ENCODE peak calls at places on chromosomes 1 and 21, in six cellular contexts. A, N, O, C, Z and Y are unnamed samples.

GRCh38 chr21:38175321-38175720 is 81.5 kb upstream of the KCNJ15 start:
- DNase-seq in A (no peak), N (no peak), O (no peak), C (no peak), Z (no peak), Y (no peak)

GRCh38 chr1:23029337-23029736 is 10.1 kb downstream of the KDM1A start:
- DNase-seq in A (no peak), N (no peak), O (no peak), C (no peak), Z (no peak), Y (no peak)

GRCh38 chr21:44694776-44695175 is 2.2 kb upstream of the KRTAP10-12 start:
- DNase-seq in A (no peak), N (peak; percentile 48), O (no peak), C (no peak), Z (peak; percentile 17), Y (no peak)

GRCh38 chr1:4512622-4513021 is 141.8 kb upstream of the AJAP1 start:
- DNase-seq in A (no peak), N (no peak), O (no peak), C (no peak), Z (peak; percentile 72), Y (no peak)

GRCh38 chr1:228370941-228371740 is 35.5 kb downstream of the TRIM11 start:
- DNase-seq in A (no peak), N (peak; percentile 64), O (peak; percentile 81), C (no peak), Z (peak; percentile 58), Y (no peak)

GRCh38 chr1:167612986-167613385 is 17.0 kb upstream of the RCSD1 start:
- DNase-seq in A (no peak), N (no peak), O (no peak), C (no peak), Z (no peak), Y (no peak)

GRCh38 chr1:183417691-183418491 is at the start of gene NMNAT2:
- DNase-seq in A (no peak), N (peak; percentile 63), O (peak; percentile 50), C (no peak), Z (peak; percentile 78), Y (no peak)

GRCh38 chr1:197955486-197956394 is 38.6 kb downstream of the LHX9 start:
- DNase-seq in A (no peak), N (no peak), O (no peak), C (no peak), Z (no peak), Y (no peak)

GRCh38 chr1:245810789-245811337 is 656.1 kb downstream of the KIF26B start:
- DNase-seq in A (no peak), N (no peak), O (no peak), C (no peak), Z (no peak), Y (no peak)

GRCh38 chr1:102732927-102733326 is 375.4 kb downstream of the COL11A1 start:
- DNase-seq in A (no peak), N (no peak), O (no peak), C (no peak), Z (no peak), Y (no peak)

GRCh38 chr1:188668083-188668482 is 1809.6 kb downstream of the BRINP3 start:
- DNase-seq in A (no peak), N (no peak), O (no peak), C (no peak), Z (no peak), Y (no peak)

GRCh38 chr1:216034506-216034905 is 388.7 kb downstream of the USH2A start:
- DNase-seq in A (no peak), N (no peak), O (no peak), C (no peak), Z (no peak), Y (no peak)

GRCh38 chr1:101317590-101317989 is 80.8 kb downstream of the S1PR1 start:
- DNase-seq in A (no peak), N (no peak), O (no peak), C (no peak), Z (no peak), Y (no peak)

GRCh38 chr1:188499690-188500089 is 1670.9 kb downstream of the PLA2G4A start:
- DNase-seq in A (no peak), N (no peak), O (no peak), C (no peak), Z (no peak), Y (no peak)

GRCh38 chr1:168443899-168444298 is 99.9 kb downstream of the XCL2 start:
- DNase-seq in A (no peak), N (no peak), O (no peak), C (no peak), Z (no peak), Y (no peak)

GRCh38 chr1:24702511-24703293 is 42.5 kb upstream of the CLIC4 start:
- DNase-seq in A (no peak), N (no peak), O (no peak), C (no peak), Z (no peak), Y (no peak)

GRCh38 chr1:24966724-24967346 is 36.8 kb upstream of the RUNX3 start:
- DNase-seq in A (no peak), N (no peak), O (peak; percentile 40), C (no peak), Z (no peak), Y (peak; percentile 79)

GRCh38 chr1:205339197-205339702 is 17.5 kb downstream of the KLHDC8A start:
- DNase-seq in A (no peak), N (no peak), O (no peak), C (no peak), Z (no peak), Y (no peak)

GRCh38 chr1:3564921-3565831 is 46.1 kb downstream of the MEGF6 start:
- DNase-seq in A (no peak), N (no peak), O (no peak), C (no peak), Z (no peak), Y (peak; percentile 38)

GRCh38 chr1:41847733-41848132 is 71.0 kb downstream of the HIVEP3 start:
- DNase-seq in A (no peak), N (no peak), O (no peak), C (no peak), Z (no peak), Y (no peak)

GRCh38 chr1:221725683-221726330 is 16.1 kb downstream of the DUSP10 start:
- DNase-seq in A (no peak), N (no peak), O (no peak), C (no peak), Z (no peak), Y (no peak)

GRCh38 chr1:210626341-210626740 is 297.6 kb downstream of the HHAT start:
- DNase-seq in A (no peak), N (no peak), O (no peak), C (no peak), Z (no peak), Y (no peak)

GRCh38 chr1:183877321-183877720 is 72.4 kb downstream of the RGL1 start:
- DNase-seq in A (no peak), N (peak; percentile 68), O (peak; percentile 54), C (no peak), Z (peak; percentile 92), Y (no peak)

GRCh38 chr1:223179280-223179679 is 36.2 kb upstream of the TLR5 start:
- DNase-seq in A (no peak), N (no peak), O (no peak), C (no peak), Z (no peak), Y (no peak)

GRCh38 chr1:184473176-184473966 is 86.5 kb downstream of the C1orf21 start:
- DNase-seq in A (no peak), N (no peak), O (no peak), C (no peak), Z (no peak), Y (no peak)

GRCh38 chr1:190067592-190067991 is 410.1 kb downstream of the BRINP3 start:
- DNase-seq in A (no peak), N (no peak), O (no peak), C (no peak), Z (no peak), Y (no peak)

DNA sequence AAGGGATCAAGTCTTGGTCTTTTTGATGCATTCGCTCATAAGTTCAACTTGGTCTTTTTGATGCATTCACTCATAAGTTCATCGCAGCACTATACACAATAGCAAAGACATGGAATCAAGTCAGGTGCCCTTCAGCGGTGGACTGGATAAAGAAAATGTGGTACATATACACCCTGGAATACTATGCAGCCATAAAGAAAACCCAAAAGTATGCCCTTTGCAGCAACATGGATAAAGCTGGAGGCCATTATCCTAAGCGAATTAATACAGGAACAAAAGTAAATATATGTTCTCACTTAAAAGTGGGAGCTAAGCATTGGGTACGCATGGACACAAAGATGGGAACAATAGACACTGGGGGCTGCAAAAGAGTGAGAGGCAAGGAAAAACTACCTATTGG is 29.8 kb upstream of the FOXE3 start:
- DNase-seq in A (no peak), N (no peak), O (no peak), C (no peak), Z (no peak), Y (no peak)
- H3K4me3 ChIP-seq in A (no peak overlapping the region), N (no peak overlapping the region), O (no peak overlapping the region), C (no peak overlapping the region), Z (no peak overlapping the region), Y (no peak overlapping the region)

DNA sequence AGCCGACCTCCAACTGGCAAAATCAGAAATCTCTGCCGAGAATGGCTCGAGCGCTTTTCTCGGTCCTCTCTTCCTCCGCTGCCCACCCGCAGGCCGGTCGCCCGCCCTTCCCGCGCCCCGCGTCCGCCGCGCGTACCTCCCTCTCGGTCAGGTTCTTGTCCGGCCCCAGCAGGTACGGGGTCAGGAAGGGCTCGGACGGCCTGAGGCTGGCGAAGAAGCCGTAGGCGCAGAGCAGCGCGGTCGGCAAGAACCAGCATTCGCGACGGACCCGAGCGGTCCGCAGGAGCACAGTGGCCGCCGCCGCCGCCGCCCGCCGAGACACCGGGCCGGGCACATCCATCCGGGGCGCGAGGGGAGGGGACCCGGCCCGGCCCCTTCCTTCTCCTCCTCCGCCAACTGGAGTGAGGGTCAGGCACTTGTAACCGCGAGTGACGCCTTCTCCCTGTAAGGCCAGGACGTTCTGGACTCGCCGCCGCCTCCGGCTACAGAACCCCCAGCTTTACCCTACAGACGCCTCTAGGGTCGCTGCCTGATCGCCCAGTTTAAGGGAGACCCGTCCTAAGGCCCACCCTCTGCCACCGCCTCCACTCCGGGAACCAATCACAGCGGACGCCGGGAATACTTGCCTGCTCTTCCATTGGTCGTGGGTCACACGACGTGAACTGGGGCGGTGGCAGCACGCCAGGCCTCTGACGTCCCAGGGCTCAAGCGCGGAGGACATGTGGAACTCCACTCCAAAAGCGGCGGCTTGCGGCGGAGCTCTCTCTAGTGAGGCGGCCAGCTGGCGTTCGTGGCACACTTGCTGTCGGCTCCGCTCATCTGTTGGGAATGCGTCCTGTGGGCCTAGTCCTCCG is at the start of gene SLC19A2:
- DNase-seq in A (peak; percentile 95), N (peak; percentile 100), O (peak; percentile 100), C (peak; percentile 100), Z (peak; percentile 100), Y (peak; percentile 96)
- TF ChIP-seq CTCF in A (peak; percentile 38), N (peak; percentile 44), O (peak; percentile 15), C (no peak), Z (peak; percentile 29), Y (peak; percentile 33)

GRCh38 chr1:119935373-119935772 is 39.1 kb upstream of the ADAM30 start:
- DNase-seq in A (no peak), N (no peak), O (no peak), C (no peak), Z (no peak), Y (no peak)
- H3K4me3 ChIP-seq in A (no peak overlapping the region), N (no peak overlapping the region), O (no peak overlapping the region), C (no peak overlapping the region), Z (no peak overlapping the region), Y (no peak overlapping the region)

DNA sequence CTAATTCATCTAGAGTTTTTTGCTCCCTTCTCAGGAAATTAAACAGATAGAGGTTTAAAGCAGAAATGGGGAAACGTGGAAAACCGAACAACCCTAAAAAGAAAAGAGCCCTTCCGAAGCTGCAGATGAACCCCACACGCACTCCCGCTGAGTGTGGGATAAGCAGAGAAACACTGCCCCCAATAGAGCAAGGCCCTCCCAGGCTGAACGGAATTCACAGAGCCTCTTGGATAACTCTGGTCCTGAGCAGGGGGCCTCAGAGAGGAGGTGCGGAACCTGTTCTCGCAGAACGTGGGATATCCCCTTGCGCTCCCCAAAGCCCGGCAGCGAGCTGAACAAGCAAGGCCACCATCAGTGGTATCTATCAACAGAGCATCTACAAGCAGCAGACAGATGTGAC is 44.9 kb downstream of the SSBP3 start:
- DNase-seq in A (no peak), N (no peak), O (no peak), C (no peak), Z (no peak), Y (no peak)
- TF ChIP-seq CTCF in A (no peak), N (no peak), O (peak; percentile 8), C (no peak), Z (no peak), Y (no peak)